ENCODE peak calls at places on chromosome 7, in ten cellular contexts. L is activated T-helper 9 cell treated with anti-CD3 and anti-CD28 coated beads, Interleukin-2, amount 50 U/mL, for 16 hours; Z is HL-60; R is HuH-7.5; M is nephron progenitor cell; G is HCEC 1CT; U is HEK293T; O is IMR-90; C is GM12891; S is GF-D8. X is an unnamed sample.

GRCh38 chr7:134778941-134779740 is at the start of gene CALD1:
- DNase-seq in C (no peak), Z (no peak), O (peak), U (peak), L (no peak), R (peak), S (no peak), G (peak), M (peak), X (no peak)

GRCh38 chr7:89103564-89103963 is 308.0 kb upstream of the TEX47 start:
- DNase-seq in U (no peak), Z (no peak), M (no peak), C (no peak), L (no peak), R (no peak), G (no peak), S (no peak), O (no peak), X (no peak)

GRCh38 chr7:4245135-4245865 is 436.8 kb upstream of the FOXK1 start:
- DNase-seq in O (no peak), L (no peak), S (no peak), M (no peak), C (no peak), R (no peak), G (no peak), Z (no peak), U (no peak), X (no peak)

GRCh38 chr7:49398730-49399129 is 374.7 kb upstream of the VWC2 start:
- DNase-seq in O (no peak), R (no peak), C (no peak), L (no peak), S (no peak), U (no peak), G (no peak), M (no peak), Z (no peak), X (no peak)

GRCh38 chr7:134368851-134369533 is 52.3 kb upstream of the SLC35B4 start:
- DNase-seq in R (no peak), O (peak), C (no peak), M (no peak), G (peak), S (no peak), Z (no peak), U (no peak), L (no peak), X (no peak)

GRCh38 chr7:42745357-42746022 is 166.4 kb downstream of the C7orf25 start:
- DNase-seq in L (no peak), U (peak), O (peak), G (peak), C (no peak), Z (peak), S (no peak), R (peak), M (peak), X (peak)

GRCh38 chr7:51226042-51226755 is 90.4 kb downstream of the COBL start:
- DNase-seq in R (no peak), C (no peak), O (no peak), U (no peak), L (no peak), M (no peak), Z (no peak), S (no peak), G (no peak), X (no peak)

GRCh38 chr7:133201470-133201869 is 51.4 kb upstream of the EXOC4 start:
- DNase-seq in S (no peak), L (no peak), M (no peak), O (no peak), C (no peak), U (no peak), R (no peak), G (no peak), Z (no peak), X (no peak)

GRCh38 chr7:129969881-129970446 is 17.2 kb upstream of the UBE2H start:
- DNase-seq in M (no peak), U (no peak), G (peak), S (no peak), R (no peak), Z (no peak), C (no peak), O (peak), L (no peak), X (no peak)

GRCh38 chr7:15334524-15335269 is 227.1 kb downstream of the AGMO start:
- DNase-seq in O (no peak), L (no peak), Z (no peak), M (no peak), U (no peak), S (no peak), G (no peak), C (no peak), R (no peak), X (no peak)

GRCh38 chr7:144812379-144813283 is 23.2 kb downstream of the TPK1 start:
- DNase-seq in O (no peak), U (no peak), Z (peak), R (no peak), L (no peak), C (no peak), S (peak), G (no peak), M (no peak), X (peak)

GRCh38 chr7:129560831-129561230 is 50.7 kb upstream of the NRF1 start:
- DNase-seq in G (no peak), O (peak), R (no peak), S (no peak), L (no peak), U (no peak), C (no peak), M (no peak), Z (no peak), X (no peak)

GRCh38 chr7:135901585-135902540 is 75.3 kb downstream of the MTPN start:
- DNase-seq in M (no peak), U (no peak), C (no peak), G (no peak), S (no peak), O (no peak), Z (no peak), L (no peak), R (no peak), X (no peak)

X was measured in AML-193.